ENCODE peak calls at places on chromosomes 3 and 15, in ten cellular contexts. A, K, M, P, B, G, U, N, O and X are unnamed samples.

GRCh38 chr15:68808091-68808490 is 12.6 kb downstream of the ANP32A start:
- DNase-seq in A (no peak), K (no peak), M (no peak), P (no peak), B (no peak), G (no peak), U (no peak), N (no peak), O (no peak), X (no peak)

GRCh38 chr3:190013943-190014924 is 106.5 kb downstream of the P3H2 start:
- DNase-seq in A (no peak), K (no peak), M (no peak), P (no peak), B (no peak), G (no peak), U (no peak), N (no peak), O (no peak), X (no peak)

GRCh38 chr3:188394588-188394987 is 240.6 kb downstream of the LPP start:
- DNase-seq in A (no peak), K (no peak), M (no peak), P (no peak), B (no peak), G (no peak), U (no peak), N (no peak), O (no peak), X (no peak)

GRCh38 chr3:121508384-121508783 is 37.4 kb downstream of the POLQ start:
- DNase-seq in A (no peak), K (no peak), M (no peak), P (no peak), B (no peak), G (no peak), U (no peak), N (no peak), O (no peak), X (no peak)

GRCh38 chr3:172760406-172760805 is 9.9 kb downstream of the ECT2 start:
- DNase-seq in A (no peak), K (no peak), M (no peak), P (no peak), B (no peak), G (no peak), U (peak; percentile 30), N (no peak), O (no peak), X (no peak)

GRCh38 chr3:129045675-129046036 is 14.9 kb upstream of the GP9 start:
- DNase-seq in A (peak; percentile 71), K (peak; percentile 90), M (no peak), P (no peak), B (no peak), G (no peak), U (no peak), N (no peak), O (no peak), X (no peak)

GRCh38 chr15:47711654-47712053 is 5.7 kb upstream of the SEMA6D start:
- DNase-seq in A (no peak), K (no peak), M (no peak), P (no peak), B (no peak), G (no peak), U (peak; percentile 42), N (no peak), O (no peak), X (no peak)

GRCh38 chr3:133093366-133093765 is 55.2 kb downstream of the TMEM108 start:
- DNase-seq in A (no peak), K (no peak), M (no peak), P (no peak), B (no peak), G (no peak), U (no peak), N (no peak), O (no peak), X (no peak)

GRCh38 chr15:25053000-25053815 is 98.4 kb downstream of the SNRPN start:
- DNase-seq in A (no peak), K (no peak), M (peak; percentile 7), P (no peak), B (no peak), G (no peak), U (no peak), N (no peak), O (no peak), X (no peak)

GRCh38 chr15:35540885-35541284 is 5.1 kb downstream of the DPH6 start:
- DNase-seq in A (no peak), K (no peak), M (no peak), P (no peak), B (no peak), G (peak; percentile 79), U (peak; percentile 79), N (no peak), O (no peak), X (no peak)

GRCh38 chr3:4997946-4998345 is 18.7 kb downstream of the BHLHE40 start:
- DNase-seq in A (no peak), K (no peak), M (no peak), P (no peak), B (no peak), G (no peak), U (no peak), N (no peak), O (no peak), X (no peak)

GRCh38 chr3:58630081-58630709 is 36.4 kb downstream of the FAM3D start:
- DNase-seq in A (peak; percentile 88), K (no peak), M (peak; percentile 29), P (peak; percentile 39), B (peak; percentile 78), G (peak; percentile 87), U (peak; percentile 58), N (peak; percentile 75), O (peak; percentile 42), X (peak; percentile 79)

GRCh38 chr3:105827959-105828358 is 40.9 kb downstream of the CBLB start:
- DNase-seq in A (no peak), K (no peak), M (no peak), P (peak; percentile 12), B (peak; percentile 6), G (peak; percentile 83), U (peak; percentile 69), N (no peak), O (no peak), X (peak; percentile 16)

GRCh38 chr3:101913173-101913572 is 63.9 kb downstream of the NFKBIZ start:
- DNase-seq in A (no peak), K (no peak), M (no peak), P (no peak), B (no peak), G (peak; percentile 22), U (no peak), N (no peak), O (no peak), X (no peak)

DNA sequence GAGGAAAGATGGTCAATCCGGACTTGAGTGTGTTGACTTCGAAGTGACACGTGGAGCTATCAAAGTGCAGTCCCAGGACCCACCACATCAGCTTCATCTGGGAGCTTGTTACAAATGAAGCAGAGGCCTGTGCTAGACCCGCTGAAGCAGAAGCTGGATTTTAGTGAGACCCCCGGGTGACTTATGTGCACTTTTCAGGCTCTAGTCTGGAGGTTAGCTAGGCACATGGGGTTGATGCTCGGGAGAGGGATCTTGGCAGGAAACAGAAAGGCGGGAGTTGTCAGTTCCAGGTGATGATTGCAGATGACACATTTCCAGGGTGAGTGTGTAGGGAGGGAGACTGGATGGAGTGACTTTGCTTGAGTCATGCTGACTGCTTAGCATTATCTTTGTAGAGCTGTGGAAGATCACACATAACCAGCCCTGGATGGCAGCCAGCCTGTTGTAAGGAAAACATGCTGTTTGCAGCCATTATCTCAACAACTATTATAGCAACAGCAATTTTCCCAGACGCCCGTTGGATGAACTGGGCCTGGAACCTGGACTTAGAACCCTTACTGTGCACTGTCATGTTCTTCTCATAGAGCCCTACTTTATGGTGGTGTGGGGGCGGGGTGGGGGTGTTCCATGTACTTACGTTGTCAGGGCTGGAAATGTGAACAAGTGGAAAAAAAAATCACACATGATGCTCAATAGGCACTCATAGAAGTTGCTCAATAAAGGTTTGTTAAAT is 122.4 kb downstream of the THSD4 start:
- DNase-seq in A (no peak), K (no peak), M (no peak), P (peak; percentile 49), B (no peak), G (peak; percentile 98), U (peak; percentile 98), N (peak; percentile 15), O (no peak), X (no peak)
- TF ChIP-seq CTCF in A (no peak), K (no peak), M (no peak), P (no peak), B (no peak), G (peak; percentile 12), U (no peak), N (no peak), O (no peak), X (no peak)

GRCh38 chr3:86249833-86250232 is 741.1 kb downstream of the VGLL3 start:
- DNase-seq in A (no peak), K (no peak), M (no peak), P (no peak), B (no peak), G (no peak), U (no peak), N (no peak), O (no peak), X (no peak)

GRCh38 chr3:86244897-86245296 is 746.1 kb downstream of the VGLL3 start:
- DNase-seq in A (no peak), K (no peak), M (no peak), P (no peak), B (no peak), G (no peak), U (no peak), N (peak; percentile 37), O (no peak), X (peak; percentile 16)

GRCh38 chr3:86239956-86240355 is 751.0 kb downstream of the VGLL3 start:
- DNase-seq in A (no peak), K (no peak), M (no peak), P (no peak), B (no peak), G (no peak), U (no peak), N (peak; percentile 64), O (no peak), X (no peak)

GRCh38 chr3:86245360-86245759 is 745.6 kb downstream of the VGLL3 start:
- DNase-seq in A (no peak), K (no peak), M (no peak), P (no peak), B (no peak), G (no peak), U (no peak), N (peak; percentile 37), O (no peak), X (no peak)
- TF ChIP-seq CTCF in A (peak; percentile 29), K (no peak), M (no peak), P (no peak), B (peak; percentile 20), G (no peak), U (no peak), N (no peak), O (no peak), X (peak; percentile 53)

DNA sequence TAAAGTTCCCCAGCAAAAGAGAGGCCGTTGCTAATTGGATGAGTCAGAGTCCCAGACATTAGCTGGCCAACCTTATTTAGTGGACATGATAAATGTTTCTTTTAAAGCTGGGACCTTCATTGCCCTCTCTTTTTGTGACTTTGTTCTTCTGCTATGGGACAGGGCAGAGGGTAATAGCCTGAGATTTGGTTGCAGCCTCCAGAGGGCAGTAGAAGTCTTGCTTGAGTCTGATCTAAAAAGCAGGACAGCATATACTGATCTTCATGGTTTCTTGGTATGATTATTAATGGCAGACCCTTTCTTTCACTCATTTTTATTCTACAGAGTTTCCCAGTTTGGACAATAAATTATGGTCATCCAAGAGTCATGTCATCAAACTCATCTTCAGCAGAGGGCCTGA is 25.1 kb upstream of the ZKSCAN7 start:
- DNase-seq in A (peak; percentile 18), K (no peak), M (no peak), P (no peak), B (peak; percentile 29), G (peak; percentile 7), U (peak; percentile 25), N (no peak), O (no peak), X (peak; percentile 25)
- TF ChIP-seq CTCF in A (no peak), K (no peak), M (no peak), P (peak; percentile 19), B (peak; percentile 54), G (peak; percentile 29), U (peak; percentile 36), N (peak; percentile 31), O (no peak), X (no peak)

GRCh38 chr15:88664151-88664778 is 25.4 kb downstream of the ISG20 start:
- DNase-seq in A (no peak), K (no peak), M (no peak), P (no peak), B (no peak), G (peak; percentile 35), U (peak; percentile 23), N (no peak), O (peak; percentile 29), X (no peak)
- TF ChIP-seq CTCF in A (no peak), K (peak; percentile 38), M (no peak), P (no peak), B (no peak), G (no peak), U (peak; percentile 34), N (peak; percentile 7), O (peak; percentile 63), X (no peak)